ENCODE peak calls at places on chromosomes 3 and 15, in four cellular contexts. U is GM12878, C is SK-N-SH, S is K562. W is an unnamed sample.

GRCh38 chr3:118637866-118638265 is 396.8 kb downstream of the IGSF11 start:
- DNase-seq in C (no peak), S (no peak), U (no peak), W (no peak)

GRCh38 chr3:38118421-38119247 is 18.3 kb downstream of the ACAA1 start:
- DNase-seq in C (no peak), S (no peak), U (no peak), W (no peak)

GRCh38 chr15:45588199-45588910 is 1.2 kb downstream of the BLOC1S6 start:
- DNase-seq in S (no peak), U (no peak), C (no peak), W (peak)

GRCh38 chr3:60101628-60102027 is 1051.8 kb upstream of the CFAP20DC start:
- DNase-seq in C (no peak), U (no peak), S (no peak), W (no peak)

GRCh38 chr3:16243706-16244490 is 20.8 kb downstream of the DPH3 start:
- DNase-seq in U (no peak), C (no peak), S (no peak), W (no peak)

GRCh38 chr15:52424856-52425431 is 103.7 kb downstream of the MYO5A start:
- DNase-seq in C (no peak), S (no peak), U (no peak), W (no peak)

GRCh38 chr15:62899090-62899493 is 143.5 kb upstream of the TPM1 start:
- DNase-seq in C (no peak), S (no peak), U (no peak), W (peak)

GRCh38 chr3:15426579-15427118 is 695 bp downstream of the METTL6 start:
- DNase-seq in S (no peak), C (no peak), U (no peak), W (no peak)

GRCh38 chr3:54374214-54374855 is 252.0 kb downstream of the CACNA2D3 start:
- DNase-seq in C (peak), U (no peak), S (peak), W (peak)

DNA sequence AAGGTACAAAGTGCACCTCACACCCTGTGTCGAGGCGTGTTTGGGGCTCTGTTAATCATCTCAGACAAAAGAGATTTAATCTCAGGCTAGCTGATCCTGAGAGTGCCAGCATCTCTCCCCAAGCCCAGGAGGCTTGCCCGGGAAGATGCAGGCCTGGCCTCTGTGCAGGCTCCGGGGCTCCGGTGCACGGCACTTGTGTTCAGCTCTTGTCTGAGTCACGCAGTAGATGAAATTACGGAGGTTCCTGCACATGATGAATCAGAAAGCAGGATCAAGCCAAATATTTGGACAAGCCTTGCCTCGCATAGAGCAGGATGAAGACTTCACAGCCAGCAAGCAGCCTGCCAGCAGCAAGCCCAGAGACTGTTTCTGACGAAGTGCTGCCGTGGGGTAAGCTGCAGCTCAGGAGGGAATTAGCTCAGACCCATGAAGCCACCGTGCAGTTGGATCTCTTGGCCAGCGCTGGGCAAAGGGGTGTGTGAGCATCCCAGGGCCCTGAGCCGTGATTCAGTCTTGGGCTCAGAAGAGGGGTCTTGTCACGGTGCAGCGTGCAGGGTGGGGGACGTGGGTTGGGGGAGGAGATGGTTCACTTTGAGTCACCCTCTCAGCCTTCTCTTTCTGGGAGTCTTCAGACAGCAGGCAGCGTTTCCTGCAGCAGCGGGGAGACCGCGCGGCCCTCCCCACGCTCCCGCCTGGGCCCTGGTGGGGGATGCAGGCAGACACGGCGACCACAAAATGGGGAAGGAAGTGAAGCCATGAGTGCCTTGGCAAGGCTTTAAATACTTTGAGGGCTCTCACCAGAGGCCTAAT is 89.2 kb upstream of the MEF2A start:
- DNase-seq in S (no peak), U (no peak), C (peak), W (peak)
- TF ChIP-seq NFIC in S (no peak), U (no peak), C (peak), W (no peak)

GRCh38 chr15:101122806-101123205 is 129.0 kb downstream of the CHSY1 start:
- DNase-seq in S (no peak), U (no peak), C (no peak), W (no peak)

GRCh38 chr15:101120961-101121360 is 130.9 kb downstream of the CHSY1 start:
- DNase-seq in C (peak), U (no peak), S (no peak), W (no peak)

GRCh38 chr15:101121511-101122090 is 130.2 kb downstream of the CHSY1 start:
- DNase-seq in S (peak), C (peak), U (no peak), W (no peak)

GRCh38 chr15:101123222-101123910 is 128.5 kb downstream of the CHSY1 start:
- DNase-seq in U (no peak), C (no peak), S (no peak), W (no peak)

GRCh38 chr15:101122266-101122665 is 129.6 kb downstream of the CHSY1 start:
- DNase-seq in C (no peak), U (no peak), S (no peak), W (no peak)
- TF ChIP-seq JUND in C (no peak), U (no peak), S (no peak), W (no peak)

GRCh38 chr3:41710646-41711388 is 251.1 kb downstream of the ULK4 start:
- DNase-seq in U (no peak), C (no peak), S (no peak), W (no peak)

GRCh38 chr3:41715376-41715775 is 246.5 kb downstream of the ULK4 start:
- DNase-seq in C (no peak), U (no peak), S (no peak), W (no peak)

GRCh38 chr3:41716391-41716910 is 245.5 kb downstream of the ULK4 start:
- DNase-seq in C (peak), U (no peak), S (no peak), W (no peak)

GRCh38 chr3:41708176-41708575 is 253.7 kb downstream of the ULK4 start:
- DNase-seq in C (no peak), S (no peak), U (no peak), W (no peak)

DNA sequence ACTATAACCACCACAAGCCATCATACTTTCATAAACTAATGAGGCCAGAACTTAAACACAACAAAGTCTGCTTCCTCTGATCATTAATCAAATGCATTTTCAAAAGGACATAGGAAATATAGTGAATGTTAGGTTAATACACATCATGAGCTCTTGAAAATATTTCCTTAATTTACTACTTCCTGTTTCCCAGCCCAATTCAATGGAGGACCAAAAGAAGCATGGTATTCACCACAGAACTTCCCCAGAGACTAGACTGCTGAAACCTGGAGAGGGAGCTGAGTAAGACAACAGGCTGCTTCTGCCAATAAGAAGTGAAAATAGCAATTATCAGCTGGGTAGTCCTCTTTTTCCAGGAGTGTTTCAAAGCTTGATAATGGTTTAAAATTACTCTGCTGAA is 250.2 kb downstream of the ULK4 start:
- DNase-seq in S (no peak), U (peak), C (no peak), W (no peak)
- TF ChIP-seq NFIC in S (no peak), U (no peak), C (no peak), W (no peak)

GRCh38 chr3:113200351-113200750 is 11.0 kb upstream of the BOC start:
- DNase-seq in U (no peak), C (no peak), S (no peak), W (no peak)

GRCh38 chr3:113205481-113205880 is 5.9 kb upstream of the BOC start:
- DNase-seq in C (no peak), S (no peak), U (no peak), W (no peak)

DNA sequence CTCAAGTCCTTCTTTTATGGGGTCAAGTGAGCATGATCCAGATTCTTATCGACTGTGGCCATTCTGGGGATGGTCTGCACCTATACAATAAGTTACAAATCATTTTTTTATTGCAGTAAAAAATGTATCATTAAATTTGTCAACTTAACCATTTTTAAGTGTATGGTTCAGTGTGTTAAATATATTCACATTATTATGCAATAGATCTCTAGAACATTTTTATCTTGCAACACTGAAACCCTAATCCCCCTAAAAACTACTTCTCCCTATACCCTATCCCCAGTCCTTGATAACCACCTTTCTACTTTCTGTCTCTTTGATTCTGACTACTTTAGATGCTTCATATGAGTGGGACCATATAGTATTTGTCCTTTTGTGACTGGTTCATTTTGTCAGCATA is 10.4 kb upstream of the BOC start:
- DNase-seq in S (no peak), U (no peak), C (no peak), W (no peak)
- TF ChIP-seq JUND in S (no peak), U (no peak), C (no peak), W (no peak)

GRCh38 chr3:149968216-149968615 is 2.5 kb downstream of the PFN2 start:
- DNase-seq in S (no peak), C (no peak), U (no peak), W (no peak)

GRCh38 chr3:149969945-149970715 is 565 bp downstream of the PFN2 start:
- DNase-seq in U (peak), S (peak), C (peak), W (peak)

GRCh38 chr3:149970716-149971402 is at the start of gene PFN2:
- DNase-seq in U (no peak), C (peak), S (peak), W (peak)

GRCh38 chr3:149969110-149969944 is 1.4 kb downstream of the PFN2 start:
- DNase-seq in C (peak), S (peak), U (no peak), W (peak)

DNA sequence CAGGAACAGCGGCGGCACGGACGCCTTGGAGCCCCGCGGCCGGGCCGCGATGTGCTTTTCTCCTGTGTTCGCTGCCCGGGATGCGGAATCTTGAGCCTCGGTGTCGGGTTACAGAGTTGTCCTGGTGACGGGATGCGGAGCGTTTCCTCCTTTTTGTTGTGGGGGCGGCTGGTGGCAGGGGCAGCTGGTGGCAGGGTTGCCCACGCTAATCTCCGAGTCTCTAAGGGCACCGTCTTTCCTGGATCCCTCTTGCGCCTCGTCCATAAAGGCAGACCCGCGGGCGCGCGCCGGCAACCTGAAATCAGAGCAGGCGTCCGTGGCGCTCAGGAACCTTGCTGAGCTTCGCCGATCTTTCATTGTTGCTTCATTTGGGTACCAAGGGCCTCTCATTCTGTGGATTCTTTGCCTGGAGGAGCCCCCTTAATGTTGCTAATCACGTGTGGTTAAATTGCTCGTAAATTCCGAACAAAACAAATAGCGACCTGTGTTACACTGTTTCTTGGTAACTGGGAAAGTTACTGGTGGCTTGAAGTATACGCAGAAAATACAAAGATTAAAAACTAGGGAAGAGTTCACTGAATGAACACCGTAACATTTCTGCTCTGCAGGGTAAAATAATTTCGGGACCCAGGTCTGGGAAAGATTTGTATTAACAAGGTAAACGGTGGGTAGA is 844 bp upstream of the PFN2 start:
- DNase-seq in C (no peak), S (no peak), U (no peak), W (peak)
- TF ChIP-seq NFIC in C (no peak), S (no peak), U (no peak), W (no peak)

DNA sequence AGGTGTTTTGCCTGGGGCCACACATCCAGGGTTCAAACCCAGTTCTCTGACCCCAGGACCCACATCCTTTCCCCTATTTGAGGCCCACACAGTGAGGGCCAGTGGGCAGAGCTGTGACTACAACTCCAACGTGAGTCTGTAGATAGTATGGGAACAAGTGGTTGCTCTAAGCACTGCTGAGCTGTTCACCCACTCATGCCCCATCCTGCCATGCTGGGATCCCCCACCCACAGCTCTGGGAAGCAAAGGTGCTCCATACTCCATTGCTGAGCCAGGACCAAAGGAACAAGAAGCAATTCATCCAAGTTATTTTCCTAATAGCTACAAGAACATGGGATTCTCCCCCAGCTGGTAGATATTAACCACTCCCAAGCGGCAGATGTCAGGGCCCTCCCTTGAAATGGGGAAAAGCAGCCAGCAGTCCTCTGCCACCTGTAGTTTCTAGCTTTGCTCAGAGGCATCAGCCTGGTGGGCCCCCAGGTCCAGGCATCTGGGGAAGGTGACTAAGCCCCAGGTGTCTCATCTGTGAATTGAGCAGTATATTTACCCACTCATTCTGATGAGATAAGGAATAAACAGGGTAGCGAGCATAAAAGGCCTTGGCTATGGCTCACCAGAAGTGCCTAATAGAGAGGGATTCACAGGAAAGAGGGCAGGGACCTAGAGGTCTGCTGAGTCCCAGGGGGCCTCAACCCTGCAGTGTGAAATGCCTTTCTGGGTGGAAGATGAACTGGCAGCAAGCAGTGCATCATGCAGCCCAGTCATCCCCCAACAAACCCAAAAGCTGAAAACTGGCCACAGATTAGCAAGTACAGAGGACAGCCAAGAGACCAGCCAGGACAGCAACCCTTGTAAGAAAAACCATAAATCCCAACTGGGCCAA is 33.4 kb downstream of the POC1A start:
- DNase-seq in C (no peak), U (no peak), S (no peak), W (no peak)
- TF ChIP-seq JUND in C (no peak), U (no peak), S (no peak), W (no peak)

DNA sequence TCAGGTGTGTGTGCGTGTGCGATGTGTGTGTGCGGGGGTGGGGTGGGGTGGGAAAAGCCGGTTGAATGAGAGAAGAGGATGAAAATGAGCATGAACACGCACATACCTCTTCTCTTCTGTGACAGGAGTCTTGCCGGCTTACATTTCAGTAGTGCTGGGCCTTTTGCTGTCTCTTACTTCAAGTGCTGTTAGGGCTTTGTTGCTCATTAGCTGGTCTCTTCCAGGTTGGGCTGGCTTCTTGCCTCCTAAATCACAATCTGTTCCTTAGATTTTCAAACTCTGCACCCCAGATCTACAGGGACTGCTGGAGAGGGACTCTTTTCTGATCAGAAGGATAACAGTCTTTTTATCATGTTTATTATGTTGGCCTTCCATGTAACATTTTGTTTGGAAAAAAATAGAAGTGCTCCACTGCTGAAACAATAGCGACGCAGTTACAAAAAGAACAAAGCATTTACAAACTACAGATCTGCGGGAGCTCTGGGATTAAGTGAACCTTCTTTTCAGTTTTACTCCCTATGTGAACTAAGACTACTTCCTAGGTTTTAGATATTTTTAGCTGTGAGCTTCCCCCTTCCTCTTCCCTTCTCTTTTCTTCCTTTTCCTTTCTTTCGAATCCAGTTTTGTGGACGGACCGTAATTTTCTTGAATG is 48.5 kb downstream of the USP13 start:
- DNase-seq in S (no peak), C (no peak), U (no peak), W (no peak)
- TF ChIP-seq NFIC in S (no peak), C (no peak), U (no peak), W (no peak)

GRCh38 chr15:98966036-98966787 is 41.4 kb downstream of the PGPEP1L start:
- DNase-seq in S (no peak), U (no peak), C (no peak), W (no peak)
- TF ChIP-seq JUND in S (no peak), U (no peak), C (no peak), W (no peak)

W was measured in HepG2.